ENCODE peak calls at places on chromosomes 13 and 19, in nine cellular contexts. T is T-helper 2 cell; B is fibroblast of pulmonary artery; P is mucosa of descending colon; S is iPS DF 19.7; M is colonic mucosa; L is DMS153; V is CD4-positive, alpha-beta memory T cell; Q is brain microvascular endothelial cell. X is an unnamed sample.

GRCh38 chr13:98413796-98414195 is 163.1 kb downstream of the STK24 start:
- DNase-seq in L (no peak), M (no peak), P (no peak), V (no peak), B (no peak), T (no peak), S (no peak), Q (no peak), X (no peak)

GRCh38 chr13:111047326-111047725 is 67.8 kb upstream of the ARHGEF7 start:
- DNase-seq in P (no peak), T (no peak), B (no peak), M (no peak), S (no peak), Q (no peak), L (no peak), V (no peak), X (no peak)

GRCh38 chr19:6890938-6891337 is 3.6 kb downstream of the ADGRE1 start:
- DNase-seq in M (no peak), Q (no peak), V (peak), L (no peak), T (no peak), B (no peak), P (no peak), S (no peak), X (no peak)

GRCh38 chr19:8336072-8336569 is 6.9 kb downstream of the KANK3 start:
- DNase-seq in B (no peak), V (no peak), L (no peak), S (no peak), M (no peak), P (peak), T (no peak), Q (no peak), X (no peak)

GRCh38 chr19:5339470-5339949 is 1.1 kb downstream of the PTPRS start:
- DNase-seq in Q (no peak), S (no peak), V (no peak), B (no peak), P (no peak), L (no peak), M (no peak), T (no peak), X (no peak)

GRCh38 chr13:39676315-39676876 is 20.9 kb downstream of the COG6 start:
- DNase-seq in T (no peak), M (no peak), V (no peak), P (no peak), S (no peak), B (peak), L (peak), Q (peak), X (no peak)

GRCh38 chr19:41705393-41706174 is 2.8 kb upstream of the CEACAM5 start:
- DNase-seq in P (peak), M (peak), V (no peak), S (no peak), T (no peak), B (peak), L (no peak), Q (no peak), X (peak)

GRCh38 chr19:28319208-28319607 is 893.7 kb downstream of the UQCRFS1 start:
- DNase-seq in B (no peak), M (no peak), P (no peak), Q (no peak), T (no peak), L (no peak), S (no peak), V (no peak), X (no peak)

GRCh38 chr19:28221736-28222135 is 991.2 kb downstream of the UQCRFS1 start:
- DNase-seq in P (no peak), B (no peak), V (no peak), Q (no peak), L (no peak), M (no peak), T (no peak), S (peak), X (no peak)

GRCh38 chr19:55641376-55642152 is 762 bp downstream of the ZNF580 start:
- DNase-seq in S (no peak), P (no peak), V (peak), L (no peak), B (peak), M (peak), Q (no peak), T (no peak), X (no peak)

GRCh38 chr13:48594080-48594815 is 59.5 kb upstream of the CYSLTR2 start:
- DNase-seq in M (no peak), T (no peak), Q (no peak), P (no peak), B (no peak), V (no peak), S (no peak), L (no peak), X (no peak)

GRCh38 chr19:37905936-37906867 is at the start of gene WDR87:
- DNase-seq in V (peak), Q (no peak), T (peak), P (peak), S (peak), B (peak), L (peak), M (peak), X (peak)

GRCh38 chr19:2315818-2316353 is 7.9 kb upstream of the LINGO3 start:
- DNase-seq in P (peak), B (peak), M (peak), V (no peak), S (no peak), L (no peak), T (no peak), Q (peak), X (peak)

GRCh38 chr13:87982436-87982835 is 311.3 kb downstream of the SLITRK5 start:
- DNase-seq in V (no peak), P (no peak), L (no peak), T (no peak), M (no peak), S (no peak), Q (no peak), B (no peak), X (no peak)

GRCh38 chr19:13960863-13961784 is 8.8 kb downstream of the DCAF15 start:
- DNase-seq in P (no peak), S (no peak), M (no peak), B (no peak), Q (no peak), V (no peak), L (no peak), T (no peak), X (no peak)

GRCh38 chr19:7729211-7729610 is 2.7 kb downstream of the CLEC4G start:
- DNase-seq in T (no peak), M (no peak), L (no peak), V (no peak), P (no peak), Q (no peak), B (no peak), S (no peak), X (no peak)

GRCh38 chr13:100634686-100635085 is 39.9 kb downstream of the TMTC4 start:
- DNase-seq in Q (no peak), B (no peak), T (no peak), S (no peak), V (no peak), L (no peak), P (no peak), M (no peak), X (no peak)

GRCh38 chr19:661427-662196 is 1.4 kb downstream of the RNF126 start:
- DNase-seq in P (peak), L (no peak), T (no peak), B (no peak), V (peak), Q (no peak), M (peak), S (no peak), X (peak)

GRCh38 chr19:18317998-18318800 is 4.7 kb downstream of the LSM4 start:
- DNase-seq in Q (no peak), T (no peak), V (peak), L (no peak), B (no peak), P (peak), M (no peak), S (no peak), X (peak)

GRCh38 chr13:105991622-105992254 is 543.7 kb downstream of the EFNB2 start:
- DNase-seq in M (no peak), Q (peak), P (no peak), S (no peak), T (no peak), V (no peak), B (peak), L (peak), X (no peak)

GRCh38 chr13:60836821-60837220 is 439.8 kb downstream of the TDRD3 start:
- DNase-seq in S (no peak), T (no peak), M (no peak), V (no peak), L (no peak), P (no peak), Q (no peak), B (no peak), X (no peak)

GRCh38 chr13:97212540-97213146 is 9.5 kb upstream of the MBNL2 start:
- DNase-seq in B (peak), V (no peak), S (no peak), L (no peak), P (no peak), T (no peak), Q (peak), M (peak), X (no peak)

X was measured in left lobe of liver.